ENCODE peak calls at places on chromosomes 4 and X, in ten cellular contexts. K is RWPE2, E is AG04450, W is fibroblast of lung, T is endodermal cell, O is astrocyte of the spinal cord, G is A673, Z is fibroblast of the aortic adventitia, F is A549, P is mammary epithelial cell. U is an unnamed sample.

GRCh38 chr4:38334791-38335190 is 329.2 kb upstream of the KLF3 start:
- DNase-seq in K (no peak), E (no peak), W (no peak), T (no peak), O (no peak), G (no peak), Z (no peak), F (no peak), P (peak), U (no peak)

GRCh38 chrX:39551748-39552147 is 546.0 kb downstream of the BCOR start:
- DNase-seq in K (no peak), E (no peak), W (no peak), T (no peak), O (no peak), G (no peak), Z (no peak), F (no peak), P (no peak), U (no peak)

GRCh38 chr4:71020611-71021010 is 27.2 kb downstream of the DCK start:
- DNase-seq in K (no peak), E (no peak), W (peak), T (no peak), O (peak), G (no peak), Z (peak), F (no peak), P (no peak), U (no peak)

GRCh38 chrX:154029439-154029838 is 9.7 kb upstream of the IRAK1 start:
- DNase-seq in K (no peak), E (no peak), W (no peak), T (peak), O (no peak), G (no peak), Z (no peak), F (no peak), P (no peak), U (no peak)

GRCh38 chr4:171031338-171031737 is 781.9 kb upstream of the GALNTL6 start:
- DNase-seq in K (no peak), E (no peak), W (no peak), T (no peak), O (no peak), G (no peak), Z (no peak), F (no peak), P (no peak), U (no peak)

GRCh38 chr4:932713-933070 is 432 bp downstream of the TMEM175 start:
- DNase-seq in K (no peak), E (no peak), W (no peak), T (no peak), O (no peak), G (no peak), Z (no peak), F (no peak), P (no peak), U (no peak)

GRCh38 chr4:59518005-59518823 is 1681.9 kb upstream of the ADGRL3 start:
- DNase-seq in K (no peak), E (no peak), W (no peak), T (peak), O (no peak), G (no peak), Z (no peak), F (no peak), P (no peak), U (no peak)

GRCh38 chrX:52934704-52935468 is 23.4 kb downstream of the FAM156A start:
- DNase-seq in K (peak), E (peak), W (peak), T (peak), O (peak), G (peak), Z (peak), F (peak), P (peak), U (peak)

GRCh38 chrX:138847930-138848329 is 136.4 kb upstream of the FGF13 start:
- DNase-seq in K (no peak), E (no peak), W (peak), T (no peak), O (peak), G (peak), Z (peak), F (no peak), P (peak), U (peak)

GRCh38 chrX:78333521-78333920 is 6.1 kb upstream of the CYSLTR1 start:
- DNase-seq in K (no peak), E (no peak), W (no peak), T (no peak), O (peak), G (peak), Z (peak), F (no peak), P (no peak), U (peak)

GRCh38 chr4:67909910-67910905 is 26.4 kb upstream of the TMPRSS11D start:
- DNase-seq in K (no peak), E (no peak), W (peak), T (no peak), O (peak), G (peak), Z (peak), F (no peak), P (peak), U (peak)
- TF ChIP-seq CTCF in K (peak), E (peak), W (peak), T (peak), O (peak), G (peak), Z (peak), F (peak), P (peak), U (peak)

GRCh38 chrX:47646636-47647035 is 3.7 kb downstream of the ELK1 start:
- DNase-seq in K (no peak), E (no peak), W (no peak), T (no peak), O (no peak), G (no peak), Z (no peak), F (no peak), P (no peak), U (no peak)

GRCh38 chrX:47643926-47644325 is 6.4 kb downstream of the ELK1 start:
- DNase-seq in K (no peak), E (no peak), W (peak), T (no peak), O (no peak), G (peak), Z (peak), F (no peak), P (no peak), U (peak)

GRCh38 chrX:47645530-47645929 is 4.8 kb downstream of the ELK1 start:
- DNase-seq in K (no peak), E (no peak), W (no peak), T (no peak), O (no peak), G (no peak), Z (no peak), F (no peak), P (peak), U (no peak)

GRCh38 chrX:47648376-47648775 is 2.0 kb downstream of the ELK1 start:
- DNase-seq in K (no peak), E (no peak), W (no peak), T (no peak), O (peak), G (no peak), Z (no peak), F (no peak), P (no peak), U (no peak)

DNA sequence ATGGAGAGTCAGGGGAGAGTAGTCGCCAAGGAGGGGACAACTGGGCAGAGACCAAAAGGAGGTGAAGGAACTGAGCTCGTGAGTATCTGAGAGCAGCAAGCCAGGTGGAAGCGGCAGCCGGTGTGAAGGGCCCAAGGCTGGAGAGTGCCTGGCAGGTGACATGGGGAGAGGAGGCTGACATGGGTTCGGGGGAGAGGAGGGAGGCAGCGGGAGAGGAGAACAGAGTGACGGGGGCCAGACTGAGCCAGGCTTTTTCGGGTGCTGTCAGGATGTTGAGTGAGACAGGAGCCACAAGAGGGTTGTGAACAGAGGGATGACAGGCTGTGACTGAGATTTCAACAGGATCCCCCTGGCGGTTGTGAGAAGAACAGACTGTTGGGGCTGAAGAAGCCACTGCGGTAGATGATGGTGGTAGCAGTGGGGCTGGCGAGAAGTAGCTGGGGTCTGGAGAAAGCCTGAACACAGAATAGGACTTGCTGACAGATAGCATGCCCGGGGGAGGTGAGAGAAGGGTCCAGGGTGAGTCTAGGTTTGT is 5.7 kb downstream of the ELK1 start:
- DNase-seq in K (no peak), E (no peak), W (peak), T (peak), O (no peak), G (peak), Z (peak), F (peak), P (peak), U (peak)
- TF ChIP-seq CTCF in K (no peak), E (peak), W (peak), T (peak), O (peak), G (peak), Z (peak), F (peak), P (peak), U (peak)

DNA sequence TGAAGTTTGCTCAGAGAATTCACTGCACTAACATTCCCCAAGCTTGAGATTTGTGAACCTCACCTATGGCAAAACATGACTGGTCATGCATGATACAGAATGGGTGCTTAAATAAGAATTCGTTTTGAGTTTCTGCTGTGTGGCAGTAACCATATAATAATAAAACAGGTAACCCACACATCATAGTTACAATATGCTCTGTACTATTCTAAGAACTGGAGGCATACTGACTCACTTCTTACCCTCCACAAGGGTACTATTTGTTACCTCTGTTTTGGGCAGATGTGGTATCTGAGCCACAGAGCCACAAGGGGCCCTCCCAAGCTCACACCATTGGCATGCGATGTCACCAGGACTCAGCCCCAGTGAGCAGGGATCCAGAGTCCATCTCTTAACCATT is 17.6 kb downstream of the SLC2A9 start:
- DNase-seq in K (no peak), E (no peak), W (no peak), T (no peak), O (no peak), G (no peak), Z (no peak), F (no peak), P (peak), U (no peak)
- TF ChIP-seq CTCF in K (no peak), E (no peak), W (no peak), T (no peak), O (no peak), G (no peak), Z (no peak), F (no peak), P (no peak), U (no peak)

GRCh38 chrX:120452131-120452530 is 17.0 kb downstream of the LAMP2 start:
- DNase-seq in K (no peak), E (no peak), W (peak), T (peak), O (peak), G (peak), Z (peak), F (peak), P (no peak), U (peak)
- TF ChIP-seq CTCF in K (peak), E (peak), W (peak), T (peak), O (peak), G (peak), Z (peak), F (peak), P (peak), U (peak)

DNA sequence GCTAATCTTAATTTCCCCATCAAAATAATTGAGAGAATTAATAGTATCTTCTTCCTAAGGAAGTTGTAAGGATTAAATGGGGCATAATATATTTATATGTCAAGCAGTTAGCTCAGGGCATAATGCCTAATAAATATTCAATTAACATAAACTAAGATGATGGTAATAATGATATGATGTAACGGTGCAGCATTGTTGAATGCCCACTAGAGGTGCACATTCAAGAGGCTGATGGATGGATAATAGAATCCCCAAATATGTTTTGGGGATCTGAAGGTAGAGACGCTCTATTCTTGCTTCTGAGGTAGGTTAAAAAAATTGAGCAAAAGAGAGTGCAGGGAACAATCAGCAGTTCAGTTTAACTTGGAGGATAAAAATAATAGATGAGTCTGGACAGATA is 37.1 kb downstream of the ATOH1 start:
- DNase-seq in K (no peak), E (no peak), W (no peak), T (no peak), O (no peak), G (no peak), Z (no peak), F (no peak), P (no peak), U (no peak)
- TF ChIP-seq CTCF in K (peak), E (peak), W (no peak), T (peak), O (no peak), G (peak), Z (no peak), F (no peak), P (peak), U (no peak)

DNA sequence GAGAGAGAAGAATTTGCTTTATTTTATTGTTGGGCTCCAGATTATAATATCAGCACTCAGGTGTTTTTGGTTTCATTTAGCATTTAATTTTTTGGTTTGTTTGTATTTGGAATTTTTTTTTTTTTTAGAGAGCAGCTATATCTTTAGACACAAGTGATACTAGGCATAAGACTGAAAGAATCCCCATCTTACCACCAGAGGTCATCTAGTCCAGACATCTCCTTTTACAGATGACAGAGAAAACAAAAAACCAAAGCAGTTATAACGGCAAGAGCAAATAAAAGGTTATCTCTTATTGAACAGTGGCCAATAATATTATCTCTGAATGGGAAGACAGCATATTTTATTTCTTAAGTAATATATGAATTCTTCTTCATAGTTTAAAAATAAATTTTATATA is 22.8 kb downstream of the USP38 start:
- DNase-seq in K (no peak), E (no peak), W (peak), T (no peak), O (peak), G (peak), Z (peak), F (no peak), P (peak), U (peak)
- TF ChIP-seq CTCF in K (peak), E (peak), W (peak), T (peak), O (peak), G (peak), Z (peak), F (peak), P (peak), U (peak)

DNA sequence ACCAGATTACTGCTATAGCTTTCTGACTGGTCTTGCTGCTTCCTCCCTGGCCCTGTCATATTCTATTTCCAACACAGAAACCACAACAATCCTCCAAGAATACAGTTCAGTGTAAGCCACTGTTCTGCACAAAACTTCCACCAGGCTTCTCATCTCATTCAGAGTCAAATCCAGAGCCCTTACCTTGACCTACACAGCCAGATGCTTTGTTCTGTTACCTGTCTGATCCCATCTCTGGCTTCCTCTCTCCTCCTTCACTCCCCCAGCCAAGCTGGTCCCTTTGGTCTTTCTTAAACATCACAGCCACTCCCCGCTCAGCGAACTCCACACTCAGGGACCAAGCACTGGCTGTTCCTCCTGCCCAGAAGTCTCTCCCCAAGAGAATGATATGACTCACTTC is 84.8 kb upstream of the BMP2K start:
- DNase-seq in K (no peak), E (no peak), W (no peak), T (no peak), O (no peak), G (no peak), Z (no peak), F (no peak), P (no peak), U (peak)
- TF ChIP-seq CTCF in K (no peak), E (no peak), W (no peak), T (no peak), O (no peak), G (no peak), Z (no peak), F (no peak), P (no peak), U (no peak)

DNA sequence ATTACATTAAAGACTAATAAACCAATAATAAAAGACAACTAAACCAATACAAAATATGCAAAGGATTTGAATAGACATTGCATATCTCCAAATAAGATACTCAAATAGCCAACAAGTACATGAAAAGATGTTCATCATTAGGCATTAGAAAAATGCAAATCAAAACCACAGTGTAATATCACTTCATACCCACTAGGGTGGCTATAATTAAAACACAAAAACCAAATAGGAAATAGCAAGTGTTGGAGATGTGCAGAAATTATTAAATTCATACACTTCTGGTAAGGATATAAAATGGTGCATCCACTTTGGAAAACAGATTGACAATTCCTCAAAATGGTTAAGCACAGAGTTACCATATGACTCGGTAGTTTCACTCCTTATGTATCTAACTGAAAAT is 860.8 kb upstream of the DIAPH2 start:
- DNase-seq in K (no peak), E (no peak), W (no peak), T (no peak), O (no peak), G (no peak), Z (no peak), F (no peak), P (no peak), U (no peak)
- TF ChIP-seq CTCF in K (no peak), E (peak), W (no peak), T (peak), O (no peak), G (peak), Z (peak), F (no peak), P (peak), U (no peak)

GRCh38 chr4:151291485-151291884 is 14.5 kb downstream of the PRSS48 start:
- DNase-seq in K (no peak), E (no peak), W (no peak), T (no peak), O (no peak), G (peak), Z (no peak), F (no peak), P (no peak), U (peak)
- TF ChIP-seq CTCF in K (no peak), E (no peak), W (no peak), T (no peak), O (no peak), G (no peak), Z (no peak), F (no peak), P (no peak), U (no peak)

GRCh38 chr4:41234424-41234823 is 20.1 kb upstream of the APBB2 start:
- DNase-seq in K (no peak), E (no peak), W (no peak), T (no peak), O (no peak), G (no peak), Z (no peak), F (no peak), P (no peak), U (no peak)

GRCh38 chr4:41236508-41236907 is 20.2 kb upstream of the UCHL1 start:
- DNase-seq in K (no peak), E (no peak), W (no peak), T (no peak), O (no peak), G (no peak), Z (no peak), F (no peak), P (no peak), U (no peak)

GRCh38 chr4:41236046-41236445 is 20.7 kb upstream of the UCHL1 start:
- DNase-seq in K (no peak), E (no peak), W (peak), T (no peak), O (no peak), G (no peak), Z (peak), F (no peak), P (no peak), U (peak)

DNA sequence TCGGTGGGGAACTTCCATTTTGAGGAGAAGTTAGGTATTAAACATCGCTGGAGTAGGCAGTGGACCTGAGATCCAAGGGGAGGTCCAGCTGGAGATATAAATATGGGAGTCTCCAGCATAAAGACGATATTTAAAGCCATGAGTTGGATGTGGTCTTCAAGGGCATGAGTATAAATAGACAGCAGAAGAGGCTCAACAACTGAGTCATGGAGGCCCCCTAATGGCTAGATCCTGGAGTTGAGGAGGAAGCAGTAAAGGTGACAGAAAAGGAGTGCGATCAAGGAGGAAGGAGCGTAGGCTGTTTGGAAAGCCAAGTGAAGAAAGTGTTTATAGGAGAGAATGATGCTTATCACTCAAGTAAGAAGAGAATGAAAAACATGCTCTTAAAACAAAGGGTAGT is 18.1 kb upstream of the APBB2 start:
- DNase-seq in K (no peak), E (no peak), W (no peak), T (no peak), O (no peak), G (no peak), Z (no peak), F (no peak), P (no peak), U (no peak)
- TF ChIP-seq CTCF in K (no peak), E (no peak), W (no peak), T (peak), O (peak), G (peak), Z (peak), F (no peak), P (no peak), U (no peak)